ENCODE peak calls at places on chromosome 3, in seven cellular contexts. D is lower leg skin, B is HT-29, U is suprapubic skin, P is aorta, M is glutamatergic neuron, A is AG04450. Y is an unnamed sample.

GRCh38 chr3:99319961-99320360 is 318.4 kb upstream of the COL8A1 start:
- DNase-seq in P (no peak), D (no peak), M (no peak), U (no peak), B (no peak), A (peak; percentile 72), Y (peak; percentile 85)

GRCh38 chr3:79368403-79368802 is 399.4 kb downstream of the ROBO1 start:
- DNase-seq in P (no peak), M (no peak), U (no peak), B (no peak), A (no peak), D (no peak), Y (no peak)

GRCh38 chr3:110246796-110247369 is 824.7 kb upstream of the NECTIN3 start:
- DNase-seq in D (no peak), A (no peak), M (no peak), B (no peak), U (no peak), P (no peak), Y (no peak)

GRCh38 chr3:194383276-194383940 is 13.9 kb upstream of the LRRC15 start:
- DNase-seq in P (no peak), D (no peak), A (no peak), M (no peak), U (peak; percentile 59), B (no peak), Y (no peak)

GRCh38 chr3:189419022-189419421 is 212.2 kb upstream of the TP63 start:
- DNase-seq in P (no peak), D (no peak), B (no peak), A (no peak), M (peak; percentile 33), U (no peak), Y (no peak)

GRCh38 chr3:89474333-89475130 is 367.1 kb downstream of the EPHA3 start:
- DNase-seq in U (no peak), P (no peak), A (no peak), M (no peak), B (no peak), D (no peak), Y (no peak)

GRCh38 chr3:61894988-61895935 is 333.9 kb downstream of the PTPRG start:
- DNase-seq in B (peak; percentile 35), U (no peak), A (peak; percentile 58), P (peak; percentile 79), M (no peak), D (peak; percentile 77), Y (peak; percentile 99)

GRCh38 chr3:187165144-187165543 is 25.8 kb upstream of the RPL39L start:
- DNase-seq in M (no peak), D (peak; percentile 47), P (no peak), B (peak; percentile 79), U (no peak), A (no peak), Y (peak; percentile 74)

GRCh38 chr3:44883999-44884431 is 9.6 kb downstream of the TGM4 start:
- DNase-seq in P (no peak), A (peak; percentile 77), M (no peak), D (no peak), U (no peak), B (no peak), Y (peak; percentile 99)

GRCh38 chr3:112365035-112365434 is 32.1 kb downstream of the CD200 start:
- DNase-seq in A (no peak), P (no peak), M (no peak), B (no peak), U (no peak), D (no peak), Y (no peak)

GRCh38 chr3:78858910-78859309 is 908.9 kb downstream of the ROBO1 start:
- DNase-seq in M (no peak), B (no peak), A (no peak), U (no peak), D (no peak), P (no peak), Y (no peak)

GRCh38 chr3:30188713-30189112 is 417.7 kb upstream of the TGFBR2 start:
- DNase-seq in P (no peak), U (no peak), D (peak; percentile 53), A (no peak), M (no peak), B (no peak), Y (no peak)

GRCh38 chr3:61864886-61865285 is 303.5 kb downstream of the PTPRG start:
- DNase-seq in B (no peak), U (no peak), P (no peak), M (no peak), D (no peak), A (no peak), Y (no peak)

GRCh38 chr3:50189274-50189673 is 2.1 kb upstream of the GNAT1 start:
- DNase-seq in P (peak; percentile 84), A (peak; percentile 55), U (no peak), D (peak; percentile 62), M (peak; percentile 81), B (peak; percentile 82), Y (peak; percentile 66)

GRCh38 chr3:196662711-196663571 is 23.4 kb downstream of the NRROS start:
- DNase-seq in D (no peak), U (no peak), M (no peak), B (no peak), A (no peak), P (no peak), Y (no peak)

GRCh38 chr3:36447063-36447462 is 66.8 kb downstream of the STAC start:
- DNase-seq in P (no peak), M (no peak), A (no peak), D (no peak), U (no peak), B (no peak), Y (no peak)